ENCODE peak calls at places on chromosomes 1 and 21, in six cellular contexts. R is tibial nerve, U is A549, K is stomach, N is suprapubic skin, S is transverse colon. F is an unnamed sample.

GRCh38 chr1:11158291-11158690 is 30.9 kb upstream of the ANGPTL7 start:
- DNase-seq in S (no peak), K (no peak), N (no peak), U (no peak), R (no peak), F (no peak)

GRCh38 chr1:9703165-9703509 is 51.6 kb downstream of the PIK3CD start:
- DNase-seq in S (no peak), R (no peak), K (no peak), N (no peak), U (no peak), F (no peak)

GRCh38 chr21:15080504-15080903 is 15.7 kb upstream of the NRIP1 start:
- DNase-seq in R (no peak), K (no peak), U (no peak), N (no peak), S (no peak), F (no peak)

GRCh38 chr1:58721247-58721820 is 21.5 kb upstream of the MYSM1 start:
- DNase-seq in K (no peak), R (no peak), S (no peak), U (no peak), N (no peak), F (no peak)

GRCh38 chr1:93686497-93687250 is 5.0 kb upstream of the BCAR3 start:
- DNase-seq in R (no peak), U (no peak), K (no peak), N (no peak), S (no peak), F (no peak)

GRCh38 chr1:9085306-9085940 is 16.0 kb upstream of the SLC2A5 start:
- DNase-seq in U (no peak), R (no peak), S (no peak), N (no peak), K (no peak), F (no peak)

GRCh38 chr1:203402609-203403337 is 51.9 kb upstream of the FMOD start:
- DNase-seq in K (no peak), N (no peak), R (peak; percentile 53), U (no peak), S (no peak), F (no peak)

GRCh38 chr1:169367686-169368405 is at the start of the genes BLZF1 and NME7:
- DNase-seq in U (peak; percentile 97), K (peak; percentile 96), N (peak; percentile 98), R (peak; percentile 96), S (peak; percentile 98), F (peak; percentile 94)

GRCh38 chr21:41230530-41230929 is 62.6 kb downstream of the BACE2 start:
- DNase-seq in U (no peak), R (no peak), N (no peak), K (no peak), S (no peak), F (no peak)

GRCh38 chr1:8976896-8977295 is 31.2 kb downstream of the CA6 start:
- DNase-seq in R (no peak), U (no peak), S (peak; percentile 78), K (no peak), N (no peak), F (no peak)

GRCh38 chr1:8384088-8384487 is 66.2 kb downstream of the SLC45A1 start:
- DNase-seq in U (no peak), S (no peak), N (no peak), K (no peak), R (no peak), F (no peak)

GRCh38 chr1:62361426-62361825 is 42.2 kb upstream of the KANK4 start:
- DNase-seq in U (no peak), K (no peak), N (no peak), R (no peak), S (no peak), F (no peak)

GRCh38 chr1:27036718-27037117 is 24.1 kb upstream of the TENT5B start:
- DNase-seq in S (no peak), R (no peak), U (no peak), N (no peak), K (no peak), F (no peak)

GRCh38 chr1:177306981-177307380 is 136.2 kb downstream of the BRINP2 start:
- DNase-seq in S (no peak), N (no peak), R (no peak), K (no peak), U (no peak), F (no peak)

GRCh38 chr1:65009724-65010420 is 43.5 kb upstream of the JAK1 start:
- DNase-seq in R (no peak), S (no peak), U (no peak), K (no peak), N (no peak), F (no peak)

GRCh38 chr1:96538883-96539282 is 182.7 kb upstream of the PTBP2 start:
- DNase-seq in S (peak; percentile 32), N (peak; percentile 68), K (no peak), U (no peak), R (peak; percentile 94), F (no peak)

GRCh38 chr1:244347942-244348341 is 103.8 kb downstream of the ADSS2 start:
- DNase-seq in N (no peak), R (no peak), K (no peak), U (no peak), S (peak; percentile 59), F (no peak)

GRCh38 chr1:17700981-17701870 is 53.9 kb upstream of the ACTL8 start:
- DNase-seq in K (no peak), U (no peak), S (no peak), N (no peak), R (no peak), F (no peak)

GRCh38 chr1:204560590-204560989 is 44.4 kb downstream of the MDM4 start:
- DNase-seq in R (no peak), S (no peak), U (peak; percentile 18), N (no peak), K (no peak), F (no peak)

GRCh38 chr1:204564835-204565234 is 48.6 kb downstream of the MDM4 start:
- DNase-seq in K (no peak), R (no peak), S (peak; percentile 57), U (no peak), N (no peak), F (no peak)

GRCh38 chr1:204563780-204564179 is 47.6 kb downstream of the MDM4 start:
- DNase-seq in K (no peak), U (no peak), N (no peak), S (no peak), R (no peak), F (no peak)

GRCh38 chr1:204563324-204563723 is 47.1 kb downstream of the MDM4 start:
- DNase-seq in S (no peak), K (no peak), N (no peak), R (no peak), U (no peak), F (no peak)

DNA sequence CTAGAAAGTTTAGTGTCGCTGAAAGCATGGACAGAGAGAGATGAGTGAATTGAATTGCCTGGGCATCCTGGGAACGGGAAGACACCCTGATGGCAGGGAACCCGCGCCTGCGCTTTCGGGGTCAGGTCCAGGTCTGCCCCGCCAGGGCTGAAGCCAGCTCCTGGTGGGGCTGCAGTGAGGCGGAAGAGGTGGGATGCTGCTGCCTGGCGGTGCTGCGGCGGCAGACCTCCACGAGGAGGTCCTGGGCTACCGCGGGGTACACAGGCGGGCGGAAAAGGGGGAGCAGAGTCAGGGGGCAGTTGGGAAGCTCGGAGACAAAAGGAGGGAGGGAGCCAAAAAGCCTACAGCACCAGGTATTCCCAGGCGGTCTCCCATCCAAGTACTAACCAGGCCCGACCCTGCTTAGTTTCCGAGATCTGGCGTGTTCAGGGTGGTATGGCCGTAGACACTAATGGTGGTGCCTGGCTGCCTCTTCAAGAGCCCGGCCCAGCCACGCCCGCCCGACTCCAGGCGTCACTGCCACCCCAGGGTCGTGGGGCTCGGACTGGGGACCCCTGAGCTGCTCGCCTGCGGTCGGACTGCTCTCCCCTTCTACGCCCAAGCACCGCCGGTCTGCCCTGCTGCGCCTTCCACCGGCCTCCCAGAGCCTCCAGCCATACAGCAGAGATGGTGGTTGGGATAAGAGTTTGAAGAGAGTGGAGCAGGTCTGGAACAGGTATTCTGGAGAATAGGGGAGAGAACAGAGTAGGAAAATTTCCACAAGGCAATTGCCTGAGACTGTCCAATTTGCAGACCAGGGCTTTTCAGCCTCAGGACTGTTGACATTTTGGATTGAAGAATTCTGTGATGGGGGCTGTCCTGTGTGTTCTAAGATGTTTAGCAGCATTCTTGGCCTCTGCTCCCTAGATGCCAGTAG is 46.1 kb downstream of the MDM4 start:
- DNase-seq in R (no peak), U (no peak), S (no peak), K (no peak), N (no peak), F (no peak)
- H3K27ac ChIP-seq in R (no peak overlapping the region), U (no peak overlapping the region), S (no peak overlapping the region), K (no peak overlapping the region), N (no peak overlapping the region), F (no peak overlapping the region)

GRCh38 chr1:154324669-154325582 is at the start of gene ATP8B2:
- DNase-seq in N (peak; percentile 85), R (peak; percentile 68), U (peak; percentile 83), K (peak; percentile 76), S (peak; percentile 79), F (peak; percentile 79)

GRCh38 chr1:154324241-154324640 is 1.1 kb upstream of the ATP8B2 start:
- DNase-seq in U (no peak), N (no peak), R (no peak), K (no peak), S (no peak), F (no peak)

GRCh38 chr1:154327466-154328317 is 2.4 kb downstream of the ATP8B2 start:
- DNase-seq in K (peak; percentile 44), U (no peak), R (no peak), N (no peak), S (peak; percentile 65), F (peak; percentile 57)

GRCh38 chr1:154326546-154327465 is 1.5 kb downstream of the ATP8B2 start:
- DNase-seq in U (peak; percentile 40), S (no peak), N (peak; percentile 94), R (peak; percentile 85), K (no peak), F (peak; percentile 71)

GRCh38 chr1:154325583-154326545 is 539 bp downstream of the ATP8B2 start:
- DNase-seq in U (peak; percentile 88), S (peak; percentile 64), R (peak; percentile 81), K (peak; percentile 36), N (peak; percentile 81), F (peak; percentile 72)
- TF ChIP-seq POLR2A in U (no peak), S (no peak), R (peak; percentile 38), K (no peak), N (no peak), F (peak; percentile 70)

GRCh38 chr1:68013351-68013750 is 37.1 kb downstream of the DIRAS3 start:
- DNase-seq in N (no peak), S (no peak), U (no peak), R (no peak), K (no peak), F (no peak)

GRCh38 chr1:68011786-68012375 is 38.5 kb downstream of the DIRAS3 start:
- DNase-seq in U (peak; percentile 3), K (no peak), R (no peak), N (no peak), S (no peak), F (no peak)

GRCh38 chr1:68016364-68016763 is 34.1 kb downstream of the DIRAS3 start:
- DNase-seq in U (no peak), N (no peak), R (no peak), K (no peak), S (no peak), F (no peak)

GRCh38 chr1:68015369-68015768 is 35.1 kb downstream of the DIRAS3 start:
- DNase-seq in R (no peak), K (no peak), U (no peak), N (no peak), S (no peak), F (no peak)

GRCh38 chr1:68015960-68016359 is 34.5 kb downstream of the DIRAS3 start:
- DNase-seq in R (no peak), U (no peak), S (no peak), K (no peak), N (no peak), F (no peak)
- TF ChIP-seq EP300 in R (no peak), U (no peak), S (no peak), K (no peak), N (no peak), F (no peak)

GRCh38 chr1:54460861-54461382 is 54.7 kb upstream of the SSBP3 start:
- DNase-seq in N (no peak), K (no peak), R (no peak), S (no peak), U (no peak), F (no peak)
- H3K27ac ChIP-seq in N (no peak overlapping the region), K (no peak overlapping the region), R (no peak overlapping the region), S (no peak overlapping the region), U (no peak overlapping the region), F (no peak overlapping the region)

F was measured in ovary.